ENCODE peak calls at places on chromosome 20, in six cellular contexts. R, V, L, U, J and Z are unnamed samples.

GRCh38 chr20:10419550-10420133 is 14.4 kb downstream of the MKKS start:
- DNase-seq in R (peak; percentile 33), V (no peak), L (peak; percentile 63), U (no peak), J (peak; percentile 19), Z (no peak)

GRCh38 chr20:2151805-2152727 is 50.4 kb downstream of the STK35 start:
- DNase-seq in R (peak; percentile 39), V (no peak), L (peak; percentile 44), U (no peak), J (peak; percentile 74), Z (peak; percentile 88)

GRCh38 chr20:63331741-63332400 is 29.3 kb downstream of the CHRNA4 start:
- DNase-seq in R (no peak), V (no peak), L (no peak), U (no peak), J (no peak), Z (no peak)

GRCh38 chr20:23127506-23128279 is 41.6 kb upstream of the CD93 start:
- DNase-seq in R (no peak), V (no peak), L (no peak), U (no peak), J (no peak), Z (no peak)

GRCh38 chr20:64183313-64183712 is 19.1 kb downstream of the MYT1 start:
- DNase-seq in R (no peak), V (no peak), L (no peak), U (no peak), J (no peak), Z (no peak)

GRCh38 chr20:56411759-56412472 is at the start of gene CASS4:
- DNase-seq in R (no peak), V (no peak), L (peak; percentile 87), U (no peak), J (no peak), Z (peak; percentile 68)

GRCh38 chr20:6515261-6515660 is 252.2 kb upstream of the BMP2 start:
- DNase-seq in R (no peak), V (no peak), L (no peak), U (no peak), J (no peak), Z (no peak)

GRCh38 chr20:41180599-41181333 is 43.4 kb downstream of the PLCG1 start:
- DNase-seq in R (no peak), V (no peak), L (no peak), U (no peak), J (no peak), Z (no peak)

GRCh38 chr20:8094415-8094818 is 37.6 kb upstream of the PLCB1 start:
- DNase-seq in R (no peak), V (no peak), L (peak; percentile 84), U (peak; percentile 43), J (peak; percentile 43), Z (no peak)

GRCh38 chr20:58907481-58908137 is 55.1 kb downstream of the GNAS start:
- DNase-seq in R (peak; percentile 94), V (peak; percentile 86), L (peak; percentile 99), U (peak; percentile 93), J (peak; percentile 96), Z (peak; percentile 93)

GRCh38 chr20:34883809-34884208 is 7.4 kb downstream of the ACSS2 start:
- DNase-seq in R (no peak), V (no peak), L (no peak), U (no peak), J (no peak), Z (no peak)

GRCh38 chr20:63381781-63382431 is 20.8 kb upstream of the CHRNA4 start:
- DNase-seq in R (no peak), V (no peak), L (no peak), U (no peak), J (no peak), Z (peak; percentile 82)

GRCh38 chr20:54084193-54084592 is 13.8 kb upstream of the BCAS1 start:
- DNase-seq in R (no peak), V (no peak), L (no peak), U (no peak), J (no peak), Z (no peak)

GRCh38 chr20:62047666-62048345 is 17.9 kb downstream of the TAF4 start:
- DNase-seq in R (no peak), V (no peak), L (no peak), U (no peak), J (no peak), Z (no peak)

GRCh38 chr20:60113024-60113724 is 155.0 kb downstream of the CDH26 start:
- DNase-seq in R (no peak), V (peak; percentile 86), L (no peak), U (no peak), J (no peak), Z (no peak)

GRCh38 chr20:33561981-33562601 is 72.2 kb downstream of the CBFA2T2 start:
- DNase-seq in R (peak; percentile 84), V (no peak), L (peak; percentile 91), U (peak; percentile 72), J (peak; percentile 85), Z (peak; percentile 89)

GRCh38 chr20:36543187-36544133 is 2.1 kb downstream of the MYL9 start:
- DNase-seq in R (no peak), V (no peak), L (peak; percentile 71), U (no peak), J (peak; percentile 86), Z (peak; percentile 82)

GRCh38 chr20:54323227-54323734 is 115.4 kb downstream of the PFDN4 start:
- DNase-seq in R (no peak), V (no peak), L (no peak), U (no peak), J (no peak), Z (no peak)

GRCh38 chr20:5877128-5877527 is 73.2 kb downstream of the TRMT6 start:
- DNase-seq in R (no peak), V (no peak), L (no peak), U (no peak), J (no peak), Z (no peak)

GRCh38 chr20:15220009-15220656 is 882.7 kb upstream of the FLRT3 start:
- DNase-seq in R (no peak), V (no peak), L (no peak), U (no peak), J (no peak), Z (no peak)

GRCh38 chr20:51563597-51564332 is 21.2 kb upstream of the NFATC2 start:
- DNase-seq in R (peak; percentile 73), V (no peak), L (peak; percentile 88), U (peak; percentile 75), J (peak; percentile 81), Z (peak; percentile 74)

GRCh38 chr20:37934634-37935010 is 31.7 kb downstream of the VSTM2L start:
- DNase-seq in R (no peak), V (no peak), L (no peak), U (no peak), J (no peak), Z (no peak)

GRCh38 chr20:22921595-22922421 is 113.3 kb upstream of the SSTR4 start:
- DNase-seq in R (peak; percentile 92), V (peak; percentile 64), L (peak; percentile 59), U (peak; percentile 7), J (peak; percentile 70), Z (peak; percentile 36)

GRCh38 chr20:38121741-38122140 is 43.3 kb downstream of the TGM2 start:
- DNase-seq in R (no peak), V (no peak), L (no peak), U (no peak), J (no peak), Z (no peak)

GRCh38 chr20:44050925-44051660 is 135.9 kb downstream of the JPH2 start:
- DNase-seq in R (no peak), V (no peak), L (no peak), U (no peak), J (no peak), Z (no peak)

GRCh38 chr20:60453847-60454246 is 495.6 kb downstream of the CDH26 start:
- DNase-seq in R (no peak), V (no peak), L (no peak), U (no peak), J (no peak), Z (no peak)

GRCh38 chr20:13819885-13820645 is 35.2 kb downstream of the NDUFAF5 start:
- DNase-seq in R (peak; percentile 64), V (peak; percentile 35), L (peak; percentile 55), U (no peak), J (peak; percentile 52), Z (peak; percentile 61)

GRCh38 chr20:32966881-32967781 is 37.1 kb downstream of the SUN5 start:
- DNase-seq in R (no peak), V (no peak), L (no peak), U (no peak), J (no peak), Z (peak; percentile 2)

GRCh38 chr20:1364106-1364505 is 28.7 kb downstream of the FKBP1A start:
- DNase-seq in R (no peak), V (no peak), L (no peak), U (no peak), J (no peak), Z (no peak)

GRCh38 chr20:22819134-22819533 is 216.0 kb upstream of the SSTR4 start:
- DNase-seq in R (no peak), V (no peak), L (no peak), U (no peak), J (no peak), Z (no peak)

GRCh38 chr20:38201356-38201755 is 36.3 kb upstream of the TGM2 start:
- DNase-seq in R (no peak), V (no peak), L (peak; percentile 90), U (no peak), J (peak; percentile 90), Z (peak; percentile 82)

GRCh38 chr20:49891486-49891885 is 23.8 kb downstream of the SPATA2 start:
- DNase-seq in R (no peak), V (no peak), L (no peak), U (no peak), J (no peak), Z (no peak)

GRCh38 chr20:43786885-43787284 is 60.1 kb upstream of the GTSF1L start:
- DNase-seq in R (no peak), V (no peak), L (no peak), U (no peak), J (no peak), Z (no peak)

GRCh38 chr20:38221041-38221589 is 39.4 kb downstream of the KIAA1755 start:
- DNase-seq in R (peak; percentile 52), V (no peak), L (peak; percentile 35), U (no peak), J (peak; percentile 66), Z (peak; percentile 88)

GRCh38 chr20:43544501-43544900 is 14.3 kb upstream of the SGK2 start:
- DNase-seq in R (no peak), V (no peak), L (no peak), U (no peak), J (no peak), Z (no peak)

GRCh38 chr20:34268851-34269668 is 27.8 kb downstream of the ASIP start:
- DNase-seq in R (no peak), V (no peak), L (peak; percentile 36), U (no peak), J (peak; percentile 24), Z (peak; percentile 63)